ENCODE peak calls at places on chromosomes 6 and 20, in four cellular contexts. E is pancreas; D is CD8-positive, alpha-beta T cell; U is astrocyte of the spinal cord. V is an unnamed sample.

GRCh38 chr6:155026366-155027045 is 31.4 kb downstream of the TIAM2 start:
- DNase-seq in E (no peak), D (no peak), U (peak; percentile 90), V (peak; percentile 77)

GRCh38 chr6:11263185-11263817 is 30.8 kb upstream of the NEDD9 start:
- DNase-seq in E (peak; percentile 47), D (no peak), U (peak; percentile 80), V (peak; percentile 94)

GRCh38 chr6:167754691-167755090 is 72.0 kb upstream of the AFDN start:
- DNase-seq in E (no peak), D (no peak), U (no peak), V (no peak)

GRCh38 chr6:109512271-109512817 is 29.3 kb upstream of the ZBTB24 start:
- DNase-seq in E (no peak), D (no peak), U (peak; percentile 46), V (no peak)

GRCh38 chr6:26240157-26240980 is 124.6 kb upstream of the BTN3A2 start:
- DNase-seq in E (no peak), D (peak; percentile 79), U (peak; percentile 94), V (peak; percentile 98)

GRCh38 chr20:61046721-61047351 is 205.2 kb upstream of the CDH4 start:
- DNase-seq in E (no peak), D (no peak), U (no peak), V (no peak)

GRCh38 chr6:24936641-24937317 is 1.0 kb upstream of the RIPOR2 start:
- DNase-seq in E (no peak), D (peak; percentile 74), U (no peak), V (no peak)

GRCh38 chr6:135013211-135013610 is 41.4 kb downstream of the HBS1L start:
- DNase-seq in E (no peak), D (no peak), U (no peak), V (no peak)

GRCh38 chr6:67199425-67199824 is 1435.7 kb upstream of the ADGRB3 start:
- DNase-seq in E (no peak), D (no peak), U (no peak), V (no peak)

GRCh38 chr6:13303668-13304017 is 24.7 kb downstream of the TBC1D7 start:
- DNase-seq in E (peak; percentile 39), D (no peak), U (peak; percentile 77), V (peak; percentile 93)

GRCh38 chr6:3119040-3119723 is 671 bp downstream of the BPHL start:
- DNase-seq in E (no peak), D (peak; percentile 21), U (peak; percentile 48), V (peak; percentile 50)

GRCh38 chr20:16701296-16701695 is 28.5 kb upstream of the SNRPB2 start:
- DNase-seq in E (no peak), D (peak; percentile 32), U (no peak), V (peak; percentile 18)

GRCh38 chr6:29847871-29848630 is 20.4 kb downstream of the HLA-G start:
- DNase-seq in E (peak; percentile 77), D (peak; percentile 80), U (peak; percentile 55), V (peak; percentile 75)

GRCh38 chr6:29851190-29851589 is 23.6 kb downstream of the HLA-G start:
- DNase-seq in E (no peak), D (no peak), U (no peak), V (no peak)

GRCh38 chr6:29853245-29853644 is 25.6 kb downstream of the HLA-G start:
- DNase-seq in E (no peak), D (no peak), U (no peak), V (peak; percentile 4)

GRCh38 chr6:29845405-29846006 is 17.9 kb downstream of the HLA-G start:
- DNase-seq in E (no peak), D (peak; percentile 35), U (no peak), V (no peak)

DNA sequence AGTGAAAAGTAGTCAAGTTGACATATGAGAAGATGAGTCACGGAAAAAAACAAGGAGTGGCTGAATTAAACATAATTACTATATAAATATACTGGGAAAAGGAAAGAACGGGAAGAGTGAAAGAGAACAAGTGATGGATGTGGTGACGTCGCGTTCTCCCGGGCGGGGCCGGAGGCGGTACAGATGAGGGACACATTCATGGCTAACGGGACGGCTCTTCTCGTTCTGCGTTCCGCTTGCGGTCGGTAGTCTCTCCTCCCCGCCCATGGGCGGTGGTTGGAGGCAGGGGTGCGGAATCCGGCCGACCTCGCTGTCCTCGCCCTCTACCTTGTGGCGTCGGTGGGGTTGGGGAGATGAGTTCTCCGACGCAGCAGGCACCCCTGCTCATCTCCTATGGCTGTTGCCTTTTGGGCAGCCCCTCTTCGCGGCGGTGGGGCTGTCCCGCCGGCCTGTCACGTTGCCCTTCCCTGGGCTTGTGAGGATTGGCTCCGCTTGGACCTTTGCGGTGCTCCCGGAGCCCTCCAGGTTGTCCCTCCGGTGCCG is 22.5 kb downstream of the HLA-G start:
- DNase-seq in E (peak; percentile 12), D (peak; percentile 17), U (no peak), V (no peak)
- H3K4me3 ChIP-seq in E (no peak overlapping the region), D (no peak overlapping the region), U (no peak overlapping the region), V (no peak overlapping the region)

GRCh38 chr6:31947070-31947675 is 1.3 kb downstream of the CFB start:
- DNase-seq in E (no peak), D (no peak), U (no peak), V (no peak)

GRCh38 chr6:31943742-31944141 is 2.2 kb upstream of the CFB start:
- DNase-seq in E (no peak), D (no peak), U (no peak), V (no peak)

GRCh38 chr6:31946370-31946885 is 533 bp downstream of the CFB start:
- DNase-seq in E (no peak), D (no peak), U (no peak), V (no peak)

GRCh38 chr6:31945507-31946369 is at the start of gene CFB:
- DNase-seq in E (peak; percentile 69), D (no peak), U (peak; percentile 70), V (peak; percentile 90)

GRCh38 chr6:31945154-31945506 is 765 bp upstream of the CFB start:
- DNase-seq in E (no peak), D (no peak), U (no peak), V (no peak)
- TF ChIP-seq CTCF in E (no peak), D (no peak), U (no peak), V (no peak)

GRCh38 chr6:111730835-111731234 is 125.2 kb upstream of the TRAF3IP2 start:
- DNase-seq in E (no peak), D (no peak), U (peak; percentile 56), V (no peak)
- H3K4me3 ChIP-seq in E (no peak overlapping the region), D (no peak overlapping the region), U (no peak overlapping the region), V (no peak overlapping the region)

GRCh38 chr6:128899651-128900050 is 16.7 kb downstream of the LAMA2 start:
- DNase-seq in E (no peak), D (no peak), U (peak; percentile 52), V (peak; percentile 55)

GRCh38 chr6:128903715-128904114 is 20.8 kb downstream of the LAMA2 start:
- DNase-seq in E (no peak), D (no peak), U (no peak), V (no peak)
- TF ChIP-seq CTCF in E (no peak), D (no peak), U (no peak), V (no peak)

GRCh38 chr6:1378224-1379025 is 11.0 kb upstream of the FOXF2 start:
- DNase-seq in E (no peak), D (no peak), U (no peak), V (no peak)
- H3K4me3 ChIP-seq in E (no peak overlapping the region), D (no peak overlapping the region), U (no peak overlapping the region), V (no peak overlapping the region)